ENCODE peak calls at places on chromosomes 6 and 20, in five cellular contexts. One of them, this sample, is unnamed.

GRCh38 chr20:24718696-24719095 is 230.4 kb upstream of the CST7 start:
- DNase-seq in Panc1: no peak
- DNase-seq in mammary epithelial cell: no peak
- DNase-seq in bronchial epithelial cell: no peak
- DNase-seq in ovary: no peak
- DNase-seq in this sample: no peak

GRCh38 chr6:44192428-44193041 is 24.2 kb upstream of the MYMX start:
- DNase-seq in Panc1: no peak
- DNase-seq in bronchial epithelial cell: no peak
- DNase-seq in mammary epithelial cell: no peak
- DNase-seq in ovary: no peak
- DNase-seq in this sample: peak; percentile 47

GRCh38 chr20:37804584-37805566 is 98.1 kb upstream of the VSTM2L start:
- DNase-seq in Panc1: no peak
- DNase-seq in mammary epithelial cell: no peak
- DNase-seq in bronchial epithelial cell: no peak
- DNase-seq in ovary: no peak
- DNase-seq in this sample: no peak

GRCh38 chr6:113847435-113847834 is 9.7 kb upstream of the MARCKS start:
- DNase-seq in Panc1: no peak
- DNase-seq in bronchial epithelial cell: peak; percentile 47
- DNase-seq in mammary epithelial cell: no peak
- DNase-seq in ovary: no peak
- DNase-seq in this sample: no peak

GRCh38 chr6:85641916-85642773 is 541 bp downstream of the SYNCRIP start:
- DNase-seq in Panc1: no peak
- DNase-seq in mammary epithelial cell: peak; percentile 50
- DNase-seq in bronchial epithelial cell: peak; percentile 28
- DNase-seq in ovary: no peak
- DNase-seq in this sample: peak; percentile 34

GRCh38 chr6:30613251-30614043 is 3.6 kb downstream of the PPP1R10 start:
- DNase-seq in bronchial epithelial cell: peak; percentile 72
- DNase-seq in Panc1: no peak
- DNase-seq in ovary: no peak
- DNase-seq in mammary epithelial cell: no peak
- DNase-seq in this sample: no peak

GRCh38 chr20:51311636-51312479 is 230.7 kb downstream of the NFATC2 start:
- DNase-seq in ovary: no peak
- DNase-seq in bronchial epithelial cell: peak; percentile 56
- DNase-seq in Panc1: no peak
- DNase-seq in mammary epithelial cell: peak; percentile 33
- DNase-seq in this sample: no peak

GRCh38 chr6:45477785-45478184 is 100.1 kb upstream of the SUPT3H start:
- DNase-seq in bronchial epithelial cell: peak; percentile 59
- DNase-seq in Panc1: no peak
- DNase-seq in ovary: no peak
- DNase-seq in mammary epithelial cell: peak; percentile 29
- DNase-seq in this sample: no peak

GRCh38 chr6:14452567-14453527 is 335.3 kb downstream of the CD83 start:
- DNase-seq in Panc1: no peak
- DNase-seq in mammary epithelial cell: no peak
- DNase-seq in ovary: no peak
- DNase-seq in bronchial epithelial cell: no peak
- DNase-seq in this sample: no peak

GRCh38 chr20:53146201-53146891 is 174.2 kb downstream of the TSHZ2 start:
- DNase-seq in bronchial epithelial cell: no peak
- DNase-seq in Panc1: no peak
- DNase-seq in mammary epithelial cell: no peak
- DNase-seq in ovary: no peak
- DNase-seq in this sample: no peak

GRCh38 chr20:21129861-21130260 is 4.0 kb downstream of the KIZ start:
- DNase-seq in ovary: no peak
- DNase-seq in Panc1: no peak
- DNase-seq in mammary epithelial cell: no peak
- DNase-seq in bronchial epithelial cell: no peak
- DNase-seq in this sample: no peak

GRCh38 chr6:41805830-41806774 is 18.6 kb downstream of the TOMM6 start:
- DNase-seq in Panc1: no peak
- DNase-seq in mammary epithelial cell: no peak
- DNase-seq in ovary: no peak
- DNase-seq in bronchial epithelial cell: no peak
- DNase-seq in this sample: no peak

DNA sequence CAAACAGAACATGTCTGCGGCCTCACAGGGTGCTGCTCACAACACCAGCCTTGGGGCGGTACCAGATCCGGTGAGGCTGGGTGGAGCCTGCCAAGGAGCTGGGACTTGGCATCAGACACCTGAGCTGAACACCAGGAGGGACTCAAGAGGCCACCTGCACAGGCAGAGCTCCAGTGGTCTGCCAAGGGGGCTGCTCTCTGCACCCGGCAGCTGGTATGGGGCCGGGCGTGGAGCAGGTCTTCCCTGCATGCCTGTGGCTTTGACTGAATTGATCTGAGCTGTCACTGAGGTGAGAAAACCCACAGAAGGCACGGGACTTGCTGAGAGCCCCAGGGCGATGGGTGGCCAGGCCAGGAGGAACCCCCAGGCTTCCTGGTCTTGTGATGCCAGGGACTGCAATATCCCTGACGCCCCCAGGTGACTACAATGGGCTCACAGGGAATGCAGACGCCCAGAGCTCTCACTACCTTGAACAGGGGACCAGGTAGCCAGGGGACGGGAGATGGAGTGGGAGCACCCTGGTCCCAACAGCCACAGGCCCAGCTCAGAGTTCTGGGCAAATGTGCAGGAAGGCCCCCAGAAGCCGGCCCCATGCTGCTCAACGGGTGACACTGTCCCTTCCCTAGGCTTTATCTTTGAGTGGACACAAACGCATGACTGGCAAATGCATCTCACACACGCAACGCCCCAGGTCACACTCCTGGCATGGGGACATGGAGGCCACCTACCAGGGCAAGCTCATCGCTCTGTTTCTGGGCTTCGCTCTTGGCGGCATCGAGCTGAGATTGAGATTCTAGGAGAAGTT is 48.2 kb downstream of the DSTN start:
- DNase-seq in bronchial epithelial cell: no peak
- DNase-seq in Panc1: no peak
- DNase-seq in ovary: no peak
- DNase-seq in mammary epithelial cell: no peak
- DNase-seq in this sample: no peak
- TF ChIP-seq CTCF in bronchial epithelial cell: no peak
- TF ChIP-seq CTCF in Panc1: no peak
- TF ChIP-seq CTCF in ovary: no peak
- TF ChIP-seq CTCF in mammary epithelial cell: no peak
- TF ChIP-seq CTCF in this sample: no peak

DNA sequence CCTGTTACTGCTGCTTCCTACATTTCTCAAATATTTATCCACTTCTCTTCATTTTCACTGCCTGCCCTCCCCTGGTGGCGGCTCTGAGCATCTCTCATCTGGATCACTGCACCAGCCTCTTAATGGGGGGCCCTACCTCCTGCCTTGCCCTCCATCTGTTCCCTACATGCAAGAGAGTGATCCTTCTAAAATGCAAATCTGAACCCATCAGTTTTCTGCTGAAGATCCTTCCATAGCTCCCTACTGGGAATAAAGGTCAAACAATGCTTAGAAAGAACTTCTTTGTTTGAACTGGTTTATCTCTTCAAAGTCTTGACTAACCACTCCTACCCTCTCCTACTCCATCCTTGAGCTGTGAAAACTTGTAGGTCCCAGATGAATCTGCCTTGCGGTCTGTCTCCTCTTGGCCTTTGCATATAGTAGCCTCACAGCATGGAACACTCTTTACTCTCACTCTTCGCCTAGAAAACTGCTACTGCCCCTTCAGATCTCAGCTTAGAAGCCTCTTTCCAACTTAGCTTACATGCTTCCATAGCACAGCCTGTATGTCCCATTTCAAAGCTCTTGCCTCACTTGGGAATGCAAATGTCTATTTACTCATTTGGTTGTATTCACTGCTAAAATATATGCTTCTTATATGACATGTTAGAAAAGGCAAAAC is 119.3 kb downstream of the QRSL1 start:
- DNase-seq in Panc1: no peak
- DNase-seq in bronchial epithelial cell: no peak
- DNase-seq in mammary epithelial cell: no peak
- DNase-seq in ovary: no peak
- DNase-seq in this sample: no peak
- TF ChIP-seq CTCF in Panc1: peak; percentile 37
- TF ChIP-seq CTCF in bronchial epithelial cell: no peak
- TF ChIP-seq CTCF in mammary epithelial cell: no peak
- TF ChIP-seq CTCF in ovary: no peak
- TF ChIP-seq CTCF in this sample: peak; percentile 26

DNA sequence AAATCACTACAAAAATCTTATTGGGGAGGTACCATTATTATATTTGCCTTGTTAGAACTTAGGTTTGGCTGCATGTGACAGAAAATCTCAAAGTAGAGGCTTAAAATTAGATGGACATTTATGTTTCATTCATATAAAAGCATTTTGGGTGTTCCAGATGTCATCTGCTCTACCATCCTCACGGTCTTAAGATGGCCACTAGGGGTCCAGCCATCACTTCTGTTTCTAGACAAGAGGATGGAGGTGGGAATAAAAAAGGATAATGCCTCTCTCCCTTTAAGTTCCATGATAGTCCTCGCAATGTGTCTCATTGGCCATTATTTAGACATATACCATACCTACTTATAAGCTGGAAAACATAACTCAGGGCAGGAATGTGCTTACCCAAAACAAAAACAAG is 929.5 kb downstream of the KIF16B start:
- DNase-seq in mammary epithelial cell: no peak
- DNase-seq in bronchial epithelial cell: peak; percentile 24
- DNase-seq in ovary: no peak
- DNase-seq in Panc1: no peak
- DNase-seq in this sample: no peak
- TF ChIP-seq CTCF in mammary epithelial cell: peak; percentile 49
- TF ChIP-seq CTCF in bronchial epithelial cell: peak; percentile 50
- TF ChIP-seq CTCF in ovary: no peak
- TF ChIP-seq CTCF in Panc1: peak; percentile 22
- TF ChIP-seq CTCF in this sample: peak; percentile 37

DNA sequence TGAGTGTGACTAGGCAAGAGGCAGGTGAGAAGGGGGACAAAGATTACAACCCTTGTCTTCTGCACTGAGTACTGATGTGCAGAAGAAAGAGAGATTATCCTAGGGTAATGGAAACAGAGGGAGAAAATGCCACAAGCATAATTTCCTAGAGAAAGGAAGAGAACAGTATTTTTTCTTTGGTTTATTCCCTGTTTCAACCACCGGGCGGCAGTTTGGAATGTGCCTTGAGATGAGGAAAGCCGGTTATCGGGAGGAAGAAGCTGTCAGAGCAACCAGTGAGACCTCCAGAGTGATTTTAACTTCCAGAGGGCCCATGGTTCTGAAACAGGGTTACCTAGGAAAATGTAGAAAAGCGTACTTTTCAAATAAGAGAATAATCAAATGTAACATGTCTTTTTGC is 121.4 kb downstream of the REV3L start:
- DNase-seq in Panc1: peak; percentile 17
- DNase-seq in bronchial epithelial cell: peak; percentile 21
- DNase-seq in ovary: no peak
- DNase-seq in mammary epithelial cell: peak; percentile 17
- DNase-seq in this sample: peak; percentile 57
- TF ChIP-seq CTCF in Panc1: peak; percentile 78
- TF ChIP-seq CTCF in bronchial epithelial cell: peak; percentile 41
- TF ChIP-seq CTCF in ovary: no peak
- TF ChIP-seq CTCF in mammary epithelial cell: peak; percentile 55
- TF ChIP-seq CTCF in this sample: peak; percentile 25